ENCODE peak calls at places on chromosome 15, in five cellular contexts. P, A, I, X and K are unnamed samples.

GRCh38 chr15:85760531-85761371 is 34.0 kb downstream of the KLHL25 start:
- DNase-seq in P (no peak), A (no peak), I (no peak), X (no peak), K (no peak)

GRCh38 chr15:60392986-60393811 is 4.6 kb downstream of the ANXA2 start:
- DNase-seq in P (peak), A (peak), I (no peak), X (peak), K (no peak)

GRCh38 chr15:59642351-59642750 is 15.0 kb downstream of the GTF2A2 start:
- DNase-seq in P (no peak), A (no peak), I (no peak), X (peak), K (no peak)

GRCh38 chr15:90829942-90830440 is 38.4 kb upstream of the FURIN start:
- DNase-seq in P (no peak), A (peak), I (peak), X (peak), K (no peak)

GRCh38 chr15:37204698-37205097 is 104.3 kb upstream of the MEIS2 start:
- DNase-seq in P (no peak), A (no peak), I (no peak), X (no peak), K (no peak)

GRCh38 chr15:90201150-90201943 is at the start of gene SEMA4B:
- DNase-seq in P (peak), A (peak), I (peak), X (peak), K (peak)

GRCh38 chr15:68479406-68479805 is 47.4 kb upstream of the ITGA11 start:
- DNase-seq in P (peak), A (no peak), I (no peak), X (peak), K (no peak)

GRCh38 chr15:69893863-69894262 is 203.9 kb downstream of the TLE3 start:
- DNase-seq in P (peak), A (no peak), I (no peak), X (peak), K (no peak)

GRCh38 chr15:89971592-89971997 is 29.5 kb upstream of the ZNF710 start:
- DNase-seq in P (no peak), A (peak), I (peak), X (peak), K (peak)

GRCh38 chr15:49044761-49045571 is 1.3 kb downstream of the SECISBP2L start:
- DNase-seq in P (no peak), A (no peak), I (no peak), X (peak), K (no peak)

GRCh38 chr15:89928421-89928820 is 15.7 kb upstream of the ARPIN start:
- DNase-seq in P (no peak), A (no peak), I (no peak), X (no peak), K (no peak)

GRCh38 chr15:35329521-35329921 is 216.4 kb downstream of the DPH6 start:
- DNase-seq in P (no peak), A (no peak), I (no peak), X (peak), K (no peak)

GRCh38 chr15:80191897-80192595 is 39.2 kb downstream of the FAH start:
- DNase-seq in P (no peak), A (no peak), I (no peak), X (no peak), K (no peak)

GRCh38 chr15:69906256-69907185 is 191.2 kb downstream of the TLE3 start:
- DNase-seq in P (no peak), A (no peak), I (no peak), X (no peak), K (no peak)

GRCh38 chr15:78059110-78059839 is 18.2 kb downstream of the TBC1D2B start:
- DNase-seq in P (peak), A (no peak), I (no peak), X (peak), K (no peak)

GRCh38 chr15:91409430-91409829 is 309.4 kb downstream of the SV2B start:
- DNase-seq in P (no peak), A (no peak), I (no peak), X (no peak), K (no peak)

GRCh38 chr15:90871097-90871715 is 2.8 kb downstream of the FURIN start:
- DNase-seq in P (no peak), A (peak), I (peak), X (peak), K (no peak)

GRCh38 chr15:34275154-34275553 is 50.3 kb downstream of the EMC4 start:
- DNase-seq in P (no peak), A (no peak), I (no peak), X (peak), K (no peak)

GRCh38 chr15:51629612-51630011 is 7.0 kb upstream of the DMXL2 start:
- DNase-seq in P (no peak), A (no peak), I (peak), X (no peak), K (no peak)

GRCh38 chr15:42175671-42176070 is 19.2 kb upstream of the PLA2G4F start:
- DNase-seq in P (no peak), A (no peak), I (no peak), X (no peak), K (no peak)

GRCh38 chr15:25793354-25794050 is 69.6 kb downstream of the ATP10A start:
- DNase-seq in P (peak), A (no peak), I (peak), X (no peak), K (no peak)

GRCh38 chr15:59522988-59523461 is 85.0 kb downstream of the FAM81A start:
- DNase-seq in P (no peak), A (peak), I (no peak), X (no peak), K (no peak)

GRCh38 chr15:25708391-25708790 is 154.7 kb downstream of the ATP10A start:
- DNase-seq in P (peak), A (peak), I (no peak), X (no peak), K (no peak)

GRCh38 chr15:44207643-44208042 is 12.6 kb upstream of the FRMD5 start:
- DNase-seq in P (no peak), A (no peak), I (no peak), X (peak), K (no peak)

GRCh38 chr15:96322401-96323249 is 7.9 kb upstream of the NR2F2 start:
- DNase-seq in P (peak), A (no peak), I (no peak), X (peak), K (no peak)

GRCh38 chr15:66630801-66631351 is 65.1 kb upstream of the LCTL start:
- DNase-seq in P (no peak), A (no peak), I (peak), X (no peak), K (no peak)

GRCh38 chr15:75639191-75639708 is 774 bp downstream of the IMP3 start:
- DNase-seq in P (no peak), A (no peak), I (no peak), X (no peak), K (no peak)

GRCh38 chr15:66108483-66109270 is 144.9 kb downstream of the MEGF11 start:
- DNase-seq in P (no peak), A (no peak), I (no peak), X (no peak), K (no peak)

GRCh38 chr15:99320374-99321215 is 69.3 kb downstream of the LRRC28 start:
- DNase-seq in P (no peak), A (no peak), I (no peak), X (no peak), K (no peak)
- H3K27ac ChIP-seq in P (no peak), A (no peak), I (no peak), X (no peak), K (no peak)

GRCh38 chr15:83845230-83845629 is 191.3 kb downstream of the ADAMTSL3 start:
- DNase-seq in P (no peak), A (no peak), I (no peak), X (peak), K (no peak)

GRCh38 chr15:83850015-83850414 is 196.1 kb downstream of the ADAMTSL3 start:
- DNase-seq in P (no peak), A (no peak), I (no peak), X (no peak), K (no peak)

GRCh38 chr15:83846847-83847246 is 192.9 kb downstream of the ADAMTSL3 start:
- DNase-seq in P (no peak), A (no peak), I (no peak), X (peak), K (no peak)

GRCh38 chr15:83850846-83851245 is 196.9 kb downstream of the ADAMTSL3 start:
- DNase-seq in P (no peak), A (no peak), I (no peak), X (no peak), K (no peak)

DNA sequence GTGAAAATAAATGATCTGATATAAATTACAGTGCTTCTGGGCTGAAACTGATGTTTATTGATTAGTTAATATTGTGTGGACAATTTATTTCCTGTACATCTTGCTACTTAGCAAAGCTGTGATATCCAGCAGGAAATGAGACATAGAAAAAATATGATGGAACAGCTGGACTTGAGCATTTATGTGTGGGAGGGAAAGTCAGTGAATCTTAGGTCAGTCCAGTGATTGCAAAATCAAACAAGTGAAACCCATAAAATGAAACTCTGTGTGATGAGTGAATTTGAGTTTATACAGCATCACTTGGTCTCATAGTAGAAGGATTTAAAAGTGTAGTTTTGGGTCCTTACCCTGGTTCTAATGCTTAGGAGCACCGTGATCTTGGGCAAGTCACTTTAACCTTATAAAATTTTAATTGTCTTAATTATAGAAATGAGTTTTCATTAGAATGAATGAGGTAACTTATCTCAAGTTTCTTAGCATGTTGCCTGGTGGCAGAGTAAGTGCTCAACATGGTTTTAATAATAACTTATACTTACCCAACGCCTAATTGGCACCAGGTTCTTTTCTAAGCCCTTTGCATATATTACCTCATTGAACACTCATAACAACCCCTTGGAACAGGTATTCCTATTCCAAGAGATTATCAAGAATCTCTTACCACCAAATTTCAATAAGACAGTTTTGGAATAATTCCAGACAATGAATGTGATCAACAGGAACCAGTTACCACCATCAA is 194.6 kb downstream of the ADAMTSL3 start:
- DNase-seq in P (no peak), A (no peak), I (no peak), X (peak), K (no peak)
- H3K27ac ChIP-seq in P (no peak), A (no peak), I (no peak), X (peak), K (no peak)

DNA sequence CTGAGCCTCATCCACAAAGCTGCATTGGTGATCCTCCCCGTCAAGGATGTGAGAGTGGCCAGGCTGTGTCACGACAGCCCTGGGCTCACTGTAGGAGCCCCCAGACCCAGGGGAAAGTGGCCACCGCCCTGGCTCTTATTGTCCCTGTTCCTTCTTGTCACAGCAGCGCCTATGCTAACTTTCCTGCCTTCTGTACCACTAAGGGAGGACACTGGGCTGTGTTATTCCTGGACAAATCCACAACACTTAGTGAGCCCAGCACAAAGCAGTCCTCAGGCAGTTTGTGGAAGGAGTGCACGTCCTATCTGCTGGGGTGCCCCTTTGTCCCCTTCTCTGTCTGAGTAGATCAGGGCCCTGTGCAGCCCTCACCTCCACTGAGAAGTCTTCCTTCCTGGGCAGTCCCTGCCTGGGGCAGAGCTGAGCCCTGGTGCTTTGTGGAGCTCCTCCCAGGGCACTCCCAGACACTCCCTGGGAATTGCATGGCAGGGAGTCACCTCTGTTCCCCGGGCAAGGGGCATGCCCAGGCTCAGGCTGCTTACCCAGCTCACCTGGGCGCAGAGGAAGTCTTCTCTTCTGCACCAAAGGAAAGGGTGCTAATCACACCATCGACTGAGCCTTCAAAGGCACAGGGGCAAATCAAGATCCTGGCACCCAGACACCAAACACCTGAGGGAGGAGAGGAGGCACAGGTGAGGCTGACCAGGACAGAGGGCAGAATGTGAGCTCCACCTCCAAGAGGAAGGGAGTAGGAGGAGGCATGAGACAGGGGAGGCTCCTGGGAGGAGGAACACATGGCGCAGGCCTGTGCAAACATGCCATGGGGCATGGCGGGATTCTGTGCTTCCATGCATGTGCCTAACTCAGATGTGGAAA is 138.7 kb downstream of the KLF13 start:
- DNase-seq in P (peak), A (peak), I (no peak), X (no peak), K (no peak)
- H3K27ac ChIP-seq in P (no peak), A (no peak), I (no peak), X (no peak), K (no peak)

GRCh38 chr15:71314956-71315537 is 199.8 kb downstream of the THSD4 start:
- DNase-seq in P (no peak), A (peak), I (no peak), X (no peak), K (no peak)
- H3K27ac ChIP-seq in P (no peak), A (no peak), I (no peak), X (no peak), K (no peak)

GRCh38 chr15:58214941-58215340 is 76.8 kb downstream of the AQP9 start:
- DNase-seq in P (no peak), A (no peak), I (no peak), X (no peak), K (no peak)
- H3K27ac ChIP-seq in P (no peak), A (no peak), I (no peak), X (no peak), K (no peak)

GRCh38 chr15:74496648-74497047 is 35.7 kb upstream of the UBL7 start:
- DNase-seq in P (no peak), A (no peak), I (no peak), X (no peak), K (no peak)
- H3K27ac ChIP-seq in P (no peak), A (no peak), I (no peak), X (no peak), K (no peak)

GRCh38 chr15:40594429-40594836 is 384 bp downstream of the KNL1 start:
- DNase-seq in P (peak), A (peak), I (peak), X (no peak), K (no peak)

GRCh38 chr15:40595773-40596172 is 1.7 kb downstream of the KNL1 start:
- DNase-seq in P (no peak), A (no peak), I (no peak), X (no peak), K (no peak)

GRCh38 chr15:40593588-40594428 is at the start of gene KNL1:
- DNase-seq in P (peak), A (peak), I (peak), X (peak), K (peak)

GRCh38 chr15:40597024-40597423 is 3.0 kb downstream of the KNL1 start:
- DNase-seq in P (no peak), A (no peak), I (no peak), X (no peak), K (no peak)

GRCh38 chr15:40595219-40595618 is 1.2 kb downstream of the KNL1 start:
- DNase-seq in P (no peak), A (no peak), I (no peak), X (no peak), K (no peak)
- H3K27ac ChIP-seq in P (no peak), A (no peak), I (peak), X (no peak), K (no peak)

GRCh38 chr15:47750030-47750739 is 32.9 kb downstream of the SEMA6D start:
- DNase-seq in P (no peak), A (peak), I (no peak), X (peak), K (no peak)
- H3K27ac ChIP-seq in P (no peak), A (no peak), I (no peak), X (peak), K (no peak)